ENCODE peak calls at places on chromosomes 1 and 21, in nine cellular contexts. D is stomach, W is prostate gland, M is HCT116, Y is breast epithelium, G is H1, S is suprapubic skin, O is sigmoid colon, I is GM23338. L is an unnamed sample. For H3K36me3, the result is how much of the 10 kb centered on the place peaks cover.

GRCh38 chr1:32361674-32362473 is 411 bp downstream of the FAM229A start:
- DNase-seq in O (peak), D (peak), I (peak), Y (no peak), G (peak), M (no peak), W (peak), S (no peak), L (no peak)

GRCh38 chr1:111879086-111879485 is 110.4 kb downstream of the KCND3 start:
- DNase-seq in Y (no peak), I (no peak), W (no peak), S (no peak), D (no peak), G (no peak), M (no peak), O (no peak), L (no peak)

GRCh38 chr21:46159841-46160562 is 4.6 kb upstream of the FTCD start:
- DNase-seq in I (no peak), O (peak), S (peak), W (no peak), Y (no peak), G (no peak), D (peak), M (no peak), L (no peak)

GRCh38 chr1:217881607-217882332 is 250.6 kb downstream of the SPATA17 start:
- DNase-seq in M (no peak), Y (no peak), W (no peak), S (no peak), D (no peak), G (no peak), O (no peak), I (peak), L (no peak)

GRCh38 chr1:161743231-161743630 is 6.4 kb upstream of the DUSP12 start:
- DNase-seq in Y (no peak), D (peak), I (peak), S (no peak), O (no peak), M (no peak), W (no peak), G (no peak), L (no peak)

GRCh38 chr1:157150631-157151030 is 12.4 kb upstream of the ETV3 start:
- DNase-seq in G (no peak), I (no peak), O (no peak), W (no peak), S (no peak), D (no peak), M (no peak), Y (no peak), L (no peak)

GRCh38 chr1:192104852-192105251 is 53.4 kb upstream of the RGS18 start:
- DNase-seq in G (no peak), S (no peak), M (no peak), W (no peak), D (no peak), Y (no peak), I (no peak), O (no peak), L (no peak)

GRCh38 chr1:155947292-155947691 is 5.9 kb downstream of the RXFP4 start:
- DNase-seq in D (no peak), G (no peak), W (no peak), Y (no peak), O (peak), M (no peak), S (no peak), I (no peak), L (no peak)

GRCh38 chr1:170592591-170593111 is 60.7 kb downstream of the GORAB start:
- DNase-seq in M (no peak), I (no peak), S (no peak), G (no peak), W (no peak), O (no peak), Y (no peak), D (no peak), L (no peak)

GRCh38 chr1:51760872-51761271 is 117.7 kb downstream of the NRDC start:
- DNase-seq in S (no peak), I (no peak), M (no peak), Y (no peak), O (no peak), G (no peak), W (no peak), D (no peak), L (no peak)

GRCh38 chr1:218344814-218345672 is at the start of gene TGFB2:
- DNase-seq in M (no peak), Y (no peak), I (peak), S (no peak), D (no peak), O (peak), W (peak), G (no peak), L (no peak)

GRCh38 chr1:13494712-13495111 is 19.1 kb downstream of the LRRC38 start:
- DNase-seq in M (no peak), W (no peak), Y (no peak), I (no peak), G (no peak), S (no peak), D (no peak), O (no peak), L (no peak)

GRCh38 chr1:9128161-9128519 is 762 bp downstream of the GPR157 start:
- DNase-seq in M (no peak), Y (peak), D (peak), I (peak), W (peak), O (peak), G (peak), S (no peak), L (peak)

GRCh38 chr21:42314616-42315295 is 453 bp downstream of the TFF3 start:
- DNase-seq in I (no peak), Y (no peak), G (peak), D (no peak), M (no peak), W (no peak), O (no peak), S (no peak), L (no peak)

GRCh38 chr1:28580706-28581530 is 11.1 kb upstream of the RAB42 start:
- DNase-seq in O (no peak), Y (no peak), G (no peak), W (peak), M (no peak), S (no peak), I (peak), D (peak), L (peak)

GRCh38 chr1:26734501-26735058 is 38.8 kb downstream of the ARID1A start:
- DNase-seq in Y (no peak), S (no peak), M (no peak), W (no peak), G (no peak), D (no peak), O (no peak), I (no peak), L (no peak)

DNA sequence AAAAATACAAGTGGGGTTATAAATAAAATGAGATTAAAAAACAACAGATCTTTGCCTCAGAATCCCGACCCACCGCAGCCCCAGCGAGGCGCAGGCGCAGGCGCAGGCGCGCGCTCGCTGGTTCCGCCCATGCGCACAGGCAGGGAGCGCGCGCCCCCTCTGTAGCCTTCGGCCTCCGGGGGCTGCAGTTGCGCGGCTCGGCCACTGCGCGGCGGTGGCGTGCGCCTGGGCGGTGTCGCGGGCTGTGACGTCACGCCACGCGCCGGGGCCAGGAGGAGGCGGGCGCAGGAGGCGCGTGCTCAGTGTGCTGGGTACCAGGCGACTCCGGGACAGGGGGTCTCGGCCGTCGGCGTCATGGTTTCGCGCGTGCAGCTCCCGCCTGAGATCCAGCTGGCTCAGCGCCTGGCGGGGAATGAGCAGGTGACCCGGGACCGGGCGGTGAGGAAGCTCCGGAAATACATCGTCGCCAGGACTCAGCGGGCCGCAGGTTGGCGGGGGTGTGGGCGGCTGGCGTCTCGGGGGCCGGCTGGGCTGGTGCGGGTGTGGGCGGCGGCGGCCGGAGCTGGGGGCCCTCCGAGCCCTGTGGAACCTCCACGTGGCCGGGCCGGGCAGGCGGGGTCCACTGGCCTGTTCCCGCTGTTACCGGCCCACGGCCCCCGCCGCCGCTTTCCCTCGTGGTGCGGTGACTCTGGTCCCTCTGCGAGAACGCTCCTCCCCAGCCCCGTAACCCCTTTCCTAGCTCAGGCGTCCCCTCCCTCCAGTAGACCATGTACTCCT is at the start of gene RRP1:
- DNase-seq in G (peak), Y (peak), M (peak), I (peak), W (peak), S (peak), O (peak), D (peak), L (peak)
- TF ChIP-seq POLR2AphosphoS5 in G (peak), Y (peak), M (peak), I (peak), W (peak), S (peak), O (peak), D (peak), L (peak)

GRCh38 chr1:1045129-1045528 is 25.2 kb downstream of the AGRN start:
- DNase-seq in D (no peak), G (no peak), M (no peak), W (no peak), I (no peak), Y (no peak), S (no peak), O (no peak), L (peak)

GRCh38 chr1:1047407-1047806 is 26.7 kb downstream of the RNF223 start:
- DNase-seq in M (no peak), I (no peak), Y (no peak), S (no peak), W (no peak), O (no peak), G (no peak), D (no peak), L (no peak)

GRCh38 chr1:1046767-1047166 is 26.8 kb downstream of the AGRN start:
- DNase-seq in S (no peak), D (no peak), Y (no peak), O (no peak), G (no peak), I (no peak), M (no peak), W (no peak), L (peak)

GRCh38 chr1:1047963-1048362 is 26.1 kb downstream of the RNF223 start:
- DNase-seq in G (no peak), O (no peak), I (no peak), W (no peak), Y (no peak), S (no peak), D (no peak), M (no peak), L (no peak)

DNA sequence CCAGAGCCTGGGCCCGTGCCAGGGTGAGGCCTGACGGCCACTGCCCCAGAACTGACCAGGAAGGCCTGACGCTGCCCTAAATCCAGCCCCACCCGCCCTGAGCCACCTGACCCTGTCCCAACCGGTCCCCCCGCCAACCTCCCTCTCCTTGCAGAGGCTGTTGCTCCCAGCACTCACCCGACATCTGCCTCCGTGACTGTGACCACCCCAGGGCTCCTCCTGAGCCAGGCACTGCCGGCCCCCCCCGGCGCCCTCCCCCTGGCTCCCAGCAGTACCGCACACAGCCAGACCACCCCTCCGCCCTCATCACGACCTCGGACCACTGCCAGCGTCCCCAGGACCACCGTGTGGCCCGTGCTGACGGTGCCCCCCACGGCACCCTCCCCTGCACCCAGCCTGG is 26.3 kb downstream of the AGRN start:
- DNase-seq in W (no peak), O (no peak), G (no peak), S (no peak), D (no peak), M (no peak), Y (no peak), I (no peak), L (peak)
- H3K36me3 ChIP-seq in W (under half), O (under half), G (under half), S (half or more), D (half or more), M (under half), Y (under half), I (under half), L (half or more)

GRCh38 chr1:84944767-84945486 is 51.9 kb upstream of the LPAR3 start:
- DNase-seq in I (peak), Y (no peak), S (no peak), M (peak), W (peak), G (peak), D (peak), O (peak), L (no peak)
- H3K4me3 ChIP-seq in I (no peak), Y (peak), S (peak), M (peak), W (peak), G (no peak), D (peak), O (peak), L (peak)

DNA sequence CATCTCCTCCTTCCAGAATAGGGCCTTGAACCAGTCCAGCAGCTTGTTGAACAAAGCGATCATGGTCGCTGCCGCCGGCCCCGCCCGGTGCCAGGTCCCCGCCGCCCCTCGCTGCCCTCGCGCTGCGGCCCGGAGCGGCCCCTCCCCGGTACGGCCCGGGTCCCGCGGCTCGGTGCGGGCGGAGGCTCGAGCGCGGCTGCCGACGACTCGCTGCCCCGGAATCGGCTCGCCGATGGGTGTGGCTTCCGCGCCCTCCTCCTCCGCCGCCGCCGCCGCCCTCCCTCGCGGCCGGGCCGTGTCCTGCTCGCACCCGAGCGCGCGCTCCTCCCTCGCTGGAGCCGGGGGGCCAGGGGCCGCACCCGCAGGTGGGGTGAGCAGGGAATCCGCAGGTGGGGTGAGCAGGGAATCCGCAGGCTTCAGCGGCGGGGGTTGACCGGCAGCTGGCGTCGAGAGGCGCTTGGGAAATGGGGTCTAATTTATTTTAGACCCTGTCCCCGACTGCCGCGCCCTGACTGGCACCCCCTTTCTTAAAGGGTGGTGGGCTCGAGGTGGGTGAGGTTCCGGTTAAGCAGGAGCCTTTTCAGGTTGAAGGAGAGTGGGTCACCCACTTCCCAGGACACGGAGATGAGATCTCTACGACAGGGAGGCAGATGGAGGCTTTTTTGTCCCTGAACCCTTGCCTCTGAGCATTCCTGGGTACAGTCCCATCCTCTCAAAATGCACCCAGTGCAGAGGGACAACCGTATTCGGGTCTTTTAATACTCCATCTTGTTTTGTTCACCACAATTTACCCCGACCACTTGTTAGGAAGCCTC is at the start of gene ARL8A:
- DNase-seq in M (no peak), Y (peak), W (peak), O (peak), S (no peak), D (peak), G (peak), I (peak), L (peak)
- TF ChIP-seq POLR2AphosphoS5 in M (peak), Y (peak), W (no peak), O (peak), S (no peak), D (peak), G (no peak), I (peak), L (peak)

DNA sequence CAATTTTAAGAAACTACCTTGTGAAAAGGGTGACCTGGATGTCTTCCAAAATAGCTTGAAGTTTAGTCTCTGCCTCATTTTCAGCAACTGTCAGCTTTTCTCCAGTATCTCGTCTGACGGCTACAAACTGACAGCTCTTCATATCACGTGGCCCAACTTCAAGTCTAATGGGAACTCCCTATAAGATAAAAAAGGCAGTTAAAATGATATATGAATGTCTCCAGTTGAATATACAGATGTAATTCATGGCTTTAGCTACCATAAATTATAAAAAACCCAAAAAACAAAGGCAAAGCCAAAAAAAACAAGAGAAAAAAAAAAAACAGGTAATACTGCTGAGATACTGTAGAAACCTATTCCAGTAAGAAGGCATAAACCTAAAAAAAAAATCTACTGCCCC is 44.9 kb upstream of the SLC30A10 start:
- DNase-seq in I (no peak), S (no peak), M (no peak), D (no peak), O (no peak), G (no peak), W (no peak), Y (no peak), L (no peak)
- H3K36me3 ChIP-seq in I (under half), S (half or more), M (under half), D (half or more), O (under half), G (under half), W (under half), Y (under half), L (under half)

GRCh38 chr1:5651496-5651895 is 340.7 kb downstream of the NPHP4 start:
- DNase-seq in O (no peak), I (no peak), Y (no peak), M (no peak), D (no peak), S (no peak), W (no peak), G (no peak), L (no peak)

GRCh38 chr1:5649795-5650194 is 342.4 kb downstream of the NPHP4 start:
- DNase-seq in O (no peak), Y (no peak), M (no peak), S (no peak), D (no peak), I (no peak), G (no peak), W (no peak), L (no peak)

GRCh38 chr1:5651027-5651410 is 341.2 kb downstream of the NPHP4 start:
- DNase-seq in W (no peak), I (no peak), Y (no peak), M (no peak), S (no peak), O (no peak), G (no peak), D (no peak), L (peak)

GRCh38 chr1:5650283-5651026 is 341.8 kb downstream of the NPHP4 start:
- DNase-seq in W (no peak), D (no peak), S (no peak), M (no peak), Y (no peak), O (no peak), G (no peak), I (no peak), L (no peak)

GRCh38 chr1:5651964-5652751 is 340.1 kb downstream of the NPHP4 start:
- DNase-seq in M (no peak), Y (peak), G (no peak), I (no peak), W (peak), O (no peak), D (no peak), S (no peak), L (peak)
- H3K4me3 ChIP-seq in M (no peak), Y (no peak), G (peak), I (no peak), W (no peak), O (no peak), D (no peak), S (no peak), L (no peak)

GRCh38 chr1:21754583-21754982 is 28.4 kb downstream of the USP48 start:
- DNase-seq in G (no peak), W (no peak), M (no peak), Y (no peak), O (no peak), I (no peak), D (no peak), S (no peak), L (no peak)

GRCh38 chr1:21749859-21750468 is 33.0 kb downstream of the USP48 start:
- DNase-seq in I (no peak), W (no peak), D (no peak), Y (no peak), M (no peak), S (no peak), O (no peak), G (no peak), L (no peak)

GRCh38 chr1:21750841-21751240 is 32.1 kb downstream of the USP48 start:
- DNase-seq in O (no peak), W (no peak), D (no peak), G (no peak), M (no peak), S (no peak), Y (no peak), I (no peak), L (no peak)

GRCh38 chr1:21751281-21751680 is 31.7 kb downstream of the USP48 start:
- DNase-seq in G (no peak), W (no peak), I (no peak), D (no peak), Y (no peak), O (no peak), M (no peak), S (no peak), L (no peak)

GRCh38 chr1:21752186-21752585 is 30.8 kb downstream of the USP48 start:
- DNase-seq in D (no peak), W (no peak), M (no peak), I (no peak), O (no peak), G (no peak), Y (no peak), S (no peak), L (no peak)
- TF ChIP-seq POLR2AphosphoS5 in D (no peak), W (no peak), M (no peak), I (no peak), O (no peak), G (no peak), Y (no peak), S (no peak), L (no peak)

GRCh38 chr1:3630914-3631313 is 6.1 kb downstream of the TPRG1L start:
- DNase-seq in W (no peak), S (no peak), D (no peak), I (no peak), O (no peak), M (no peak), G (no peak), Y (no peak), L (no peak)
- H3K36me3 ChIP-seq in W (under half), S (half or more), D (half or more), I (under half), O (under half), M (under half), G (under half), Y (under half), L (half or more)

DNA sequence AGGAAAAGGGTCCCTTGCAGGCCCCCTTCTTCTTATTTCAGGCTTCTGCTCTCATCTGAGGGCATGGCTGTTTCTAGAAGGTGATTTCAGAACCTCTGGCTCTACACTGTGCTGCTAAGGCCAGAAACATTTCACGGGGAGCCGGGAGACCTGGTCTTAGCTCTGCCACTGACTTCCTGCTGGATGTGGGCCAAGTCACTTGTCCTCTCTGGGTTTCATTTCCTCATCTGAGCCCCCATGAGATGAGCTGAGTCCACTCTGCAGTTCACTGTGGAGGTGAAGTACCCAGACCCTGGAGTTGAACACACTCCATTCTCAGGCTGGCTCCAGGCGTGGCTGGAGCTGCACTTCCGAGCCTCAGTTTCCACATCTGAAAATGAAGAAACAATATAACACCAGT is 2.1 kb downstream of the PADI1 start:
- DNase-seq in D (peak), O (peak), Y (no peak), W (no peak), G (no peak), I (no peak), M (no peak), S (no peak), L (no peak)
- H3K4me3 ChIP-seq in D (no peak), O (no peak), Y (no peak), W (no peak), G (no peak), I (no peak), M (no peak), S (no peak), L (no peak)